ENCODE peak calls at places on chromosomes 3 and 15, in six cellular contexts. One of them, this sample, is unnamed.

GRCh38 chr3:157330206-157330605 is 106.4 kb upstream of the PTX3 start:
- DNase-seq in AG10803: peak
- DNase-seq in breast epithelium: no peak
- DNase-seq in upper lobe of right lung: no peak
- DNase-seq in lower lobe of right lung: no peak
- DNase-seq in psoas muscle: no peak
- DNase-seq in this sample: peak

GRCh38 chr3:106428565-106428994 is 559.8 kb upstream of the CBLB start:
- DNase-seq in AG10803: peak
- DNase-seq in breast epithelium: no peak
- DNase-seq in upper lobe of right lung: no peak
- DNase-seq in lower lobe of right lung: no peak
- DNase-seq in psoas muscle: peak
- DNase-seq in this sample: peak

GRCh38 chr3:127158614-127159221 is 34.2 kb upstream of the PRR23E start:
- DNase-seq in AG10803: no peak
- DNase-seq in breast epithelium: no peak
- DNase-seq in upper lobe of right lung: peak
- DNase-seq in lower lobe of right lung: no peak
- DNase-seq in psoas muscle: no peak
- DNase-seq in this sample: no peak

GRCh38 chr3:8540456-8540855 is 38.8 kb downstream of the LMCD1 start:
- DNase-seq in AG10803: no peak
- DNase-seq in breast epithelium: no peak
- DNase-seq in upper lobe of right lung: no peak
- DNase-seq in lower lobe of right lung: no peak
- DNase-seq in psoas muscle: no peak
- DNase-seq in this sample: no peak

GRCh38 chr3:67297715-67298475 is 299.8 kb downstream of the KBTBD8 start:
- DNase-seq in AG10803: no peak
- DNase-seq in breast epithelium: no peak
- DNase-seq in upper lobe of right lung: no peak
- DNase-seq in lower lobe of right lung: no peak
- DNase-seq in psoas muscle: no peak
- DNase-seq in this sample: no peak

GRCh38 chr15:101267320-101268104 is 9.8 kb downstream of the SELENOS start:
- DNase-seq in AG10803: peak
- DNase-seq in breast epithelium: peak
- DNase-seq in upper lobe of right lung: no peak
- DNase-seq in lower lobe of right lung: no peak
- DNase-seq in psoas muscle: peak
- DNase-seq in this sample: peak

GRCh38 chr3:37198996-37199395 is 24.6 kb upstream of the LRRFIP2 start:
- DNase-seq in AG10803: peak
- DNase-seq in breast epithelium: no peak
- DNase-seq in upper lobe of right lung: no peak
- DNase-seq in lower lobe of right lung: no peak
- DNase-seq in psoas muscle: no peak
- DNase-seq in this sample: no peak

GRCh38 chr3:48187579-48188265 is 495 bp downstream of the CDC25A start:
- DNase-seq in AG10803: no peak
- DNase-seq in breast epithelium: no peak
- DNase-seq in upper lobe of right lung: peak
- DNase-seq in lower lobe of right lung: peak
- DNase-seq in psoas muscle: no peak
- DNase-seq in this sample: peak

GRCh38 chr3:128133273-128133883 is 9.8 kb upstream of the RUVBL1 start:
- DNase-seq in AG10803: peak
- DNase-seq in breast epithelium: no peak
- DNase-seq in upper lobe of right lung: no peak
- DNase-seq in lower lobe of right lung: no peak
- DNase-seq in psoas muscle: no peak
- DNase-seq in this sample: peak

GRCh38 chr3:187684880-187685279 is 14.7 kb upstream of the SST start:
- DNase-seq in AG10803: peak
- DNase-seq in breast epithelium: no peak
- DNase-seq in upper lobe of right lung: no peak
- DNase-seq in lower lobe of right lung: no peak
- DNase-seq in psoas muscle: no peak
- DNase-seq in this sample: peak

GRCh38 chr3:79178471-79178870 is 589.3 kb downstream of the ROBO1 start:
- DNase-seq in AG10803: no peak
- DNase-seq in breast epithelium: no peak
- DNase-seq in upper lobe of right lung: no peak
- DNase-seq in lower lobe of right lung: no peak
- DNase-seq in psoas muscle: no peak
- DNase-seq in this sample: no peak

GRCh38 chr15:74036271-74037170 is 42.0 kb downstream of the PML start:
- DNase-seq in AG10803: peak
- DNase-seq in breast epithelium: no peak
- DNase-seq in upper lobe of right lung: no peak
- DNase-seq in lower lobe of right lung: peak
- DNase-seq in psoas muscle: no peak
- DNase-seq in this sample: peak

GRCh38 chr3:43641306-43642114 is 19.7 kb upstream of the ANO10 start:
- DNase-seq in AG10803: peak
- DNase-seq in breast epithelium: no peak
- DNase-seq in upper lobe of right lung: no peak
- DNase-seq in lower lobe of right lung: no peak
- DNase-seq in psoas muscle: no peak
- DNase-seq in this sample: no peak

GRCh38 chr3:108125550-108126071 is 34.8 kb upstream of the CD47 start:
- DNase-seq in AG10803: no peak
- DNase-seq in breast epithelium: no peak
- DNase-seq in upper lobe of right lung: no peak
- DNase-seq in lower lobe of right lung: no peak
- DNase-seq in psoas muscle: no peak
- DNase-seq in this sample: no peak

GRCh38 chr15:48112242-48112641 is 8.5 kb upstream of the SLC24A5 start:
- DNase-seq in AG10803: peak
- DNase-seq in breast epithelium: no peak
- DNase-seq in upper lobe of right lung: no peak
- DNase-seq in lower lobe of right lung: no peak
- DNase-seq in psoas muscle: no peak
- DNase-seq in this sample: peak

GRCh38 chr3:43268636-43269035 is 17.7 kb upstream of the SNRK start:
- DNase-seq in AG10803: no peak
- DNase-seq in breast epithelium: no peak
- DNase-seq in upper lobe of right lung: no peak
- DNase-seq in lower lobe of right lung: no peak
- DNase-seq in psoas muscle: no peak
- DNase-seq in this sample: no peak

GRCh38 chr3:101862453-101863165 is 13.3 kb downstream of the NFKBIZ start:
- DNase-seq in AG10803: no peak
- DNase-seq in breast epithelium: no peak
- DNase-seq in upper lobe of right lung: no peak
- DNase-seq in lower lobe of right lung: no peak
- DNase-seq in psoas muscle: no peak
- DNase-seq in this sample: no peak

GRCh38 chr3:98038241-98038640 is 3.1 kb upstream of the GABRR3 start:
- DNase-seq in AG10803: peak
- DNase-seq in breast epithelium: no peak
- DNase-seq in upper lobe of right lung: no peak
- DNase-seq in lower lobe of right lung: no peak
- DNase-seq in psoas muscle: no peak
- DNase-seq in this sample: peak

GRCh38 chr3:172626241-172626640 is 84.6 kb downstream of the NCEH1 start:
- DNase-seq in AG10803: peak
- DNase-seq in breast epithelium: no peak
- DNase-seq in upper lobe of right lung: no peak
- DNase-seq in lower lobe of right lung: no peak
- DNase-seq in psoas muscle: no peak
- DNase-seq in this sample: peak

GRCh38 chr15:58966698-58967097 is 20.8 kb upstream of the RNF111 start:
- DNase-seq in AG10803: peak
- DNase-seq in breast epithelium: no peak
- DNase-seq in upper lobe of right lung: no peak
- DNase-seq in lower lobe of right lung: no peak
- DNase-seq in psoas muscle: no peak
- DNase-seq in this sample: no peak

GRCh38 chr3:17307482-17307881 is 422.7 kb downstream of the PLCL2 start:
- DNase-seq in AG10803: no peak
- DNase-seq in breast epithelium: no peak
- DNase-seq in upper lobe of right lung: no peak
- DNase-seq in lower lobe of right lung: no peak
- DNase-seq in psoas muscle: no peak
- DNase-seq in this sample: no peak

GRCh38 chr3:42493126-42493797 is 9.2 kb upstream of the VIPR1 start:
- DNase-seq in AG10803: no peak
- DNase-seq in breast epithelium: peak
- DNase-seq in upper lobe of right lung: peak
- DNase-seq in lower lobe of right lung: no peak
- DNase-seq in psoas muscle: no peak
- DNase-seq in this sample: no peak

GRCh38 chr3:14773691-14774128 is 45.1 kb upstream of the FGD5 start:
- DNase-seq in AG10803: no peak
- DNase-seq in breast epithelium: no peak
- DNase-seq in upper lobe of right lung: peak
- DNase-seq in lower lobe of right lung: no peak
- DNase-seq in psoas muscle: no peak
- DNase-seq in this sample: no peak

GRCh38 chr3:183293966-183294365 is 40.9 kb downstream of the B3GNT5 start:
- DNase-seq in AG10803: no peak
- DNase-seq in breast epithelium: no peak
- DNase-seq in upper lobe of right lung: no peak
- DNase-seq in lower lobe of right lung: no peak
- DNase-seq in psoas muscle: no peak
- DNase-seq in this sample: no peak

GRCh38 chr15:100098705-100099104 is 243.1 kb downstream of the ADAMTS17 start:
- DNase-seq in AG10803: no peak
- DNase-seq in breast epithelium: no peak
- DNase-seq in upper lobe of right lung: no peak
- DNase-seq in lower lobe of right lung: no peak
- DNase-seq in psoas muscle: no peak
- DNase-seq in this sample: no peak

GRCh38 chr3:125967156-125967555 is 1.8 kb upstream of the ROPN1B start:
- DNase-seq in AG10803: no peak
- DNase-seq in breast epithelium: no peak
- DNase-seq in upper lobe of right lung: no peak
- DNase-seq in lower lobe of right lung: no peak
- DNase-seq in psoas muscle: no peak
- DNase-seq in this sample: no peak

GRCh38 chr3:139472380-139473010 is 3.8 kb downstream of the RBP2 start:
- DNase-seq in AG10803: no peak
- DNase-seq in breast epithelium: no peak
- DNase-seq in upper lobe of right lung: no peak
- DNase-seq in lower lobe of right lung: no peak
- DNase-seq in psoas muscle: peak
- DNase-seq in this sample: no peak

GRCh38 chr15:83846847-83847246 is 192.9 kb downstream of the ADAMTSL3 start:
- DNase-seq in AG10803: peak
- DNase-seq in breast epithelium: no peak
- DNase-seq in upper lobe of right lung: no peak
- DNase-seq in lower lobe of right lung: no peak
- DNase-seq in psoas muscle: no peak
- DNase-seq in this sample: peak

GRCh38 chr3:38247366-38248035 is 18.1 kb upstream of the SLC22A13 start:
- DNase-seq in AG10803: peak
- DNase-seq in breast epithelium: no peak
- DNase-seq in upper lobe of right lung: no peak
- DNase-seq in lower lobe of right lung: no peak
- DNase-seq in psoas muscle: no peak
- DNase-seq in this sample: peak

DNA sequence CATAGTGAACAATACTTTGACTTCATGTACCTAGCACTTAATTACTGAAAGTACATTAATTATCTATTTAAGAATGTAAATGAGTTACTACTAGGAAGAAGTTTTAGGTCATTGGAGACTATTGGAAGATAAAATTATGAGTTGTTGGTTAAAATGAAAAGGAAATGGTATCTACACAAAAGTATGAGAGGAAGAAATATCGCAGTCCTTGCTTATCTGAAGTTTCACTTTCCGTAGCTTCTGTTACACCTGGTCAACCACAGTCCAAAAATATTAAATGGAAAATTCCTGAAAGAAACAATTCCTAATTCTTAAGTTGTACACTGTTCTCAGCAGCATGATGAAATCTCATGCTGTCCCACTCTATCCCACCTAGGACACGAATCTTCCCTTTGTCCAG is 57.8 kb downstream of the HACD2 start:
- DNase-seq in AG10803: no peak
- DNase-seq in breast epithelium: no peak
- DNase-seq in upper lobe of right lung: no peak
- DNase-seq in lower lobe of right lung: no peak
- DNase-seq in psoas muscle: no peak
- DNase-seq in this sample: no peak
- H3K4me3 ChIP-seq in AG10803: no peak
- H3K4me3 ChIP-seq in breast epithelium: no peak
- H3K4me3 ChIP-seq in upper lobe of right lung: no peak
- H3K4me3 ChIP-seq in lower lobe of right lung: no peak
- H3K4me3 ChIP-seq in psoas muscle: no peak
- H3K4me3 ChIP-seq in this sample: no peak

GRCh38 chr15:40941528-40942336 is 11.5 kb upstream of the CHAC1 start:
- DNase-seq in AG10803: peak
- DNase-seq in breast epithelium: peak
- DNase-seq in upper lobe of right lung: peak
- DNase-seq in lower lobe of right lung: peak
- DNase-seq in psoas muscle: peak
- DNase-seq in this sample: peak
- TF ChIP-seq CTCF in AG10803: peak
- TF ChIP-seq CTCF in breast epithelium: no peak
- TF ChIP-seq CTCF in upper lobe of right lung: peak
- TF ChIP-seq CTCF in lower lobe of right lung: peak
- TF ChIP-seq CTCF in psoas muscle: peak
- TF ChIP-seq CTCF in this sample: no peak

GRCh38 chr3:99869621-99870020 is 52.0 kb downstream of the CMSS1 start:
- DNase-seq in AG10803: no peak
- DNase-seq in breast epithelium: no peak
- DNase-seq in upper lobe of right lung: no peak
- DNase-seq in lower lobe of right lung: no peak
- DNase-seq in psoas muscle: no peak
- DNase-seq in this sample: peak

GRCh38 chr3:99875573-99875924 is 57.9 kb downstream of the CMSS1 start:
- DNase-seq in AG10803: peak
- DNase-seq in breast epithelium: no peak
- DNase-seq in upper lobe of right lung: no peak
- DNase-seq in lower lobe of right lung: no peak
- DNase-seq in psoas muscle: no peak
- DNase-seq in this sample: peak

GRCh38 chr3:99870712-99871111 is 53.0 kb downstream of the CMSS1 start:
- DNase-seq in AG10803: no peak
- DNase-seq in breast epithelium: no peak
- DNase-seq in upper lobe of right lung: no peak
- DNase-seq in lower lobe of right lung: no peak
- DNase-seq in psoas muscle: no peak
- DNase-seq in this sample: no peak

GRCh38 chr3:99871231-99871898 is 53.7 kb downstream of the CMSS1 start:
- DNase-seq in AG10803: no peak
- DNase-seq in breast epithelium: no peak
- DNase-seq in upper lobe of right lung: no peak
- DNase-seq in lower lobe of right lung: no peak
- DNase-seq in psoas muscle: no peak
- DNase-seq in this sample: no peak

GRCh38 chr3:99872633-99873254 is 55.1 kb downstream of the CMSS1 start:
- DNase-seq in AG10803: no peak
- DNase-seq in breast epithelium: no peak
- DNase-seq in upper lobe of right lung: no peak
- DNase-seq in lower lobe of right lung: no peak
- DNase-seq in psoas muscle: no peak
- DNase-seq in this sample: no peak
- H3K4me3 ChIP-seq in AG10803: peak
- H3K4me3 ChIP-seq in breast epithelium: peak
- H3K4me3 ChIP-seq in upper lobe of right lung: peak
- H3K4me3 ChIP-seq in lower lobe of right lung: peak
- H3K4me3 ChIP-seq in psoas muscle: peak
- H3K4me3 ChIP-seq in this sample: peak

GRCh38 chr3:123880998-123881561 is 3.1 kb downstream of the MYLK start:
- DNase-seq in AG10803: peak
- DNase-seq in breast epithelium: no peak
- DNase-seq in upper lobe of right lung: no peak
- DNase-seq in lower lobe of right lung: no peak
- DNase-seq in psoas muscle: no peak
- DNase-seq in this sample: peak
- TF ChIP-seq CTCF in AG10803: peak
- TF ChIP-seq CTCF in breast epithelium: no peak
- TF ChIP-seq CTCF in upper lobe of right lung: peak
- TF ChIP-seq CTCF in lower lobe of right lung: peak
- TF ChIP-seq CTCF in psoas muscle: no peak
- TF ChIP-seq CTCF in this sample: peak

This sample was measured in fibroblast of villous mesenchyme.